ENCODE peak calls at places on chromosomes 2 and 18, in seven cellular contexts. I is kidney epithelial cell, R is HL-60, E is transverse colon, K is osteoblast, A is RWPE2, U is HepG2. O is an unnamed sample.

GRCh38 chr2:111029135-111029927 is 91.4 kb upstream of the BCL2L11 start:
- DNase-seq in I (peak; percentile 16), R (peak; percentile 60), E (peak; percentile 66), K (no peak), A (no peak), U (no peak), O (no peak)

GRCh38 chr2:127051116-127051779 is 55.7 kb downstream of the BIN1 start:
- DNase-seq in I (no peak), R (no peak), E (peak; percentile 9), K (peak; percentile 87), A (no peak), U (no peak), O (no peak)

GRCh38 chr2:239275037-239275685 is 125.7 kb downstream of the HDAC4 start:
- DNase-seq in I (peak; percentile 91), R (peak; percentile 82), E (peak; percentile 72), K (peak; percentile 99), A (peak; percentile 88), U (no peak), O (peak; percentile 99)

GRCh38 chr2:197086500-197086899 is 160.0 kb upstream of the PGAP1 start:
- DNase-seq in I (no peak), R (no peak), E (no peak), K (no peak), A (no peak), U (no peak), O (no peak)

GRCh38 chr2:221285156-221285555 is 286.9 kb downstream of the EPHA4 start:
- DNase-seq in I (no peak), R (no peak), E (no peak), K (no peak), A (no peak), U (no peak), O (no peak)

GRCh38 chr2:230589025-230589424 is 123.6 kb upstream of the CAB39 start:
- DNase-seq in I (no peak), R (no peak), E (no peak), K (no peak), A (no peak), U (no peak), O (no peak)

GRCh38 chr2:133887676-133888040 is 319.4 kb upstream of the NCKAP5 start:
- DNase-seq in I (no peak), R (no peak), E (no peak), K (no peak), A (no peak), U (no peak), O (no peak)

GRCh38 chr2:187689372-187689771 is 135.1 kb upstream of the TFPI start:
- DNase-seq in I (peak; percentile 7), R (no peak), E (no peak), K (peak; percentile 4), A (no peak), U (no peak), O (peak; percentile 39)

GRCh38 chr2:159736048-159736447 is 23.7 kb downstream of the MARCHF7 start:
- DNase-seq in I (no peak), R (no peak), E (no peak), K (no peak), A (no peak), U (no peak), O (peak; percentile 33)

GRCh38 chr2:168757223-168757622 is 45.2 kb upstream of the NOSTRIN start:
- DNase-seq in I (no peak), R (no peak), E (no peak), K (no peak), A (no peak), U (no peak), O (no peak)

GRCh38 chr2:65075176-65075575 is 19.0 kb downstream of the CEP68 start:
- DNase-seq in I (no peak), R (no peak), E (no peak), K (no peak), A (no peak), U (no peak), O (no peak)

GRCh38 chr2:100818003-100818605 is 1.8 kb upstream of the NPAS2 start:
- DNase-seq in I (no peak), R (no peak), E (no peak), K (peak; percentile 87), A (no peak), U (no peak), O (peak; percentile 67)

GRCh38 chr2:118530976-118531375 is 316.5 kb downstream of the EN1 start:
- DNase-seq in I (no peak), R (no peak), E (no peak), K (no peak), A (no peak), U (no peak), O (no peak)

GRCh38 chr2:210389856-210390255 is 74.9 kb upstream of the MYL1 start:
- DNase-seq in I (no peak), R (no peak), E (no peak), K (no peak), A (no peak), U (no peak), O (no peak)

GRCh38 chr18:5513947-5514346 is 29.9 kb downstream of the EPB41L3 start:
- DNase-seq in I (no peak), R (no peak), E (no peak), K (no peak), A (no peak), U (no peak), O (no peak)

GRCh38 chr2:99861376-99861760 is 281.0 kb downstream of the AFF3 start:
- DNase-seq in I (no peak), R (no peak), E (no peak), K (peak; percentile 41), A (no peak), U (no peak), O (peak; percentile 54)

GRCh38 chr2:25534455-25534854 is 138.9 kb downstream of the DTNB start:
- DNase-seq in I (no peak), R (no peak), E (no peak), K (no peak), A (no peak), U (no peak), O (no peak)

GRCh38 chr2:207330912-207331311 is 165.2 kb upstream of the KLF7 start:
- DNase-seq in I (peak; percentile 97), R (no peak), E (no peak), K (no peak), A (peak; percentile 94), U (no peak), O (peak; percentile 96)

GRCh38 chr18:9126337-9126736 is 10.2 kb upstream of the ANKRD12 start:
- DNase-seq in I (no peak), R (no peak), E (no peak), K (no peak), A (no peak), U (no peak), O (no peak)

GRCh38 chr2:121491566-121491965 is 39.1 kb upstream of the RNU4ATAC start:
- DNase-seq in I (no peak), R (no peak), E (no peak), K (no peak), A (no peak), U (no peak), O (no peak)

GRCh38 chr2:54503192-54503591 is 47.1 kb downstream of the SPTBN1 start:
- DNase-seq in I (no peak), R (no peak), E (peak; percentile 28), K (no peak), A (no peak), U (peak; percentile 52), O (peak; percentile 60)
- TF ChIP-seq CTCF in I (peak; percentile 60), R (peak; percentile 44), E (peak; percentile 37), K (peak; percentile 71), A (peak; percentile 25), U (peak; percentile 85), O (peak; percentile 78)

DNA sequence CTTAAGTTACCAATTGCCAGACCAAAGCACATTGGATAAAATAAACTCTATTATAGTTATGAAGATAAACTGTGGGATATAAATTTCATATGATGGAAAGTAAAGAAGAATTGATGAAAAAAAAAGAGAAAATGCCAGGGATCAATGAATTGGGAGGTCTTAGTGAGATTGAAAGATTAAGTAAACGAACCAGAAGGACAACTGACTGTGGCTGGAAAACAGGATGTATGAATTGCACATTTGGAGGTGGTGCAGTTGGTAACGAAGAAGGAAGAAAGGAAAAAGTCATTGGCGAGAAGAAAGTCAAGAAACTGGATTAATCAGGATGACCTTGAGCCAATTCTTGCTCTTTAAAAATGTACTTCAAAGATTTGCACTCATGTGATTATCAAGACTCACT is 166.7 kb downstream of the NCK2 start:
- DNase-seq in I (no peak), R (no peak), E (no peak), K (no peak), A (no peak), U (no peak), O (no peak)
- H3K4me3 ChIP-seq in I (no peak overlapping the region), R (no peak overlapping the region), E (no peak overlapping the region), K (no peak overlapping the region), A (no peak overlapping the region), U (no peak overlapping the region), O (no peak overlapping the region)

GRCh38 chr2:218995972-218996644 is 2.9 kb upstream of the CRYBA2 start:
- DNase-seq in I (no peak), R (peak; percentile 41), E (peak; percentile 93), K (peak; percentile 100), A (peak; percentile 87), U (peak; percentile 58), O (peak; percentile 65)
- TF ChIP-seq CTCF in I (peak; percentile 88), R (peak; percentile 42), E (peak; percentile 93), K (peak; percentile 75), A (peak; percentile 83), U (peak; percentile 98), O (peak; percentile 78)

DNA sequence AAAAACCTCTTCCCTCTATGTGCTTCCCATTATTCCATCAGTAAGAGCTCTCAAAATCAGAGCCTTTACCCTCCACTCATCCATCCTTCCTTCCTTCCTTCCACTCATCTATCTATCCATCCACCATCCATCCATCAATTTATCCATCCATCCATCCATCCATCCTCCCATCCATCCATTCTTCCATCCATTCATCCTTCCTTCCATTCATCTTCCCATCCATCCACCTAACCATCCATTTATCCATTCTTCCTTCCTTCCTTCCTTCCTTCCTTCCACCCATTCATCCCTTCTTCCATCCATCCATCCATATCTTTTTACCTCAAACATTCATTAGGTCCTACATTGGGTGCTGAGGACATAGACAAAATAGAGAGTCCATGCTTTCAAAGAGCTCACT is 19.4 kb upstream of the KCNF1 start:
- DNase-seq in I (no peak), R (no peak), E (no peak), K (no peak), A (no peak), U (no peak), O (no peak)
- H3K4me3 ChIP-seq in I (no peak overlapping the region), R (no peak overlapping the region), E (no peak overlapping the region), K (no peak overlapping the region), A (no peak overlapping the region), U (no peak overlapping the region), O (no peak overlapping the region)

DNA sequence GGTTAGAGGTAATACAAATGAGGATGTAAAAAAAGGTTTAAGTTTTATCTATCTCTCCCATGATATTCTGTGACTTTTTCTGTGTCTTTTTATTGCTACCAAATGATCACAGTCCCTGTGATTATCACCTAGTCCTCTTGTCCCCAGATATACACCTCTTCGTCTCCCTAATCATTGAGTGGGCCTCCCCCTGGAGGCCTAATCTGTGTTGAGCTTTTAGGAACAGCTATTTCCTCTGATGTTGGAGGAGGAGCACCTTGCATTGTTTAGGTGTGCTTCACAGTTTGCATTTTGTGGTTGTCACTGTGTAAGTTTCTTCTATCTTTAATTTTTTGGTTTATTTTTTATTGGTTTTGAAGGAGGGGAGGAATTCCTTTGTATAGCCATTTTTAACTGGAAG is 33.3 kb downstream of the CCDC85A start:
- DNase-seq in I (no peak), R (no peak), E (no peak), K (no peak), A (no peak), U (no peak), O (no peak)
- TF ChIP-seq CTCF in I (no peak), R (no peak), E (no peak), K (no peak), A (peak; percentile 8), U (peak; percentile 28), O (no peak)

GRCh38 chr2:68643011-68643873 is at the start of gene PROKR1:
- DNase-seq in I (no peak), R (no peak), E (peak; percentile 33), K (peak; percentile 84), A (no peak), U (no peak), O (no peak)
- H3K4me3 ChIP-seq in I (peak within 1 kb of the TSS; percentile 37), R (peak within 1 kb of the TSS; percentile 37), E (peak within 1 kb of the TSS; percentile 40), K (peak within 1 kb of the TSS; percentile 56), A (peak within 1 kb of the TSS; percentile 36), U (peak within 1 kb of the TSS; percentile 20), O (peak within 1 kb of the TSS; percentile 39)

O was measured in choroid plexus epithelial cell.